ENCODE peak calls at places on chromosomes 2 and 18, in five cellular contexts. G is cardiac muscle cell; T is stimulated activated CD4-positive, alpha-beta T cell treated with anti-CD3 and anti-CD28 coated beads, Interleukin-1b, Interleukin-23, amount 100 ng/mL, for 1 hour; P is nucleus accumbens; O is hippocampal formation. E is an unnamed sample.

GRCh38 chr2:203594541-203594940 is 59.4 kb upstream of the RAPH1 start:
- DNase-seq in G (peak; percentile 54), T (no peak), P (no peak), O (no peak), E (no peak)

GRCh38 chr18:10059610-10060468 is 146.0 kb downstream of the VAPA start:
- DNase-seq in G (peak; percentile 46), T (no peak), P (no peak), O (peak; percentile 38), E (no peak)

GRCh38 chr2:147030966-147031760 is 813.7 kb upstream of the ACVR2A start:
- DNase-seq in G (peak; percentile 52), T (no peak), P (no peak), O (no peak), E (no peak)

GRCh38 chr2:45678791-45679348 is 27.4 kb downstream of the PRKCE start:
- DNase-seq in G (no peak), T (no peak), P (no peak), O (no peak), E (no peak)

GRCh38 chr2:84958135-84959044 is 12.6 kb upstream of the KCMF1 start:
- DNase-seq in G (peak; percentile 76), T (no peak), P (no peak), O (no peak), E (no peak)

GRCh38 chr18:79933765-79934164 is 17.7 kb downstream of the SLC66A2 start:
- DNase-seq in G (peak; percentile 50), T (no peak), P (no peak), O (no peak), E (no peak)

GRCh38 chr18:75802681-75803080 is 375.2 kb upstream of the SMIM21 start:
- DNase-seq in G (no peak), T (no peak), P (no peak), O (no peak), E (no peak)

GRCh38 chr2:111618577-111618930 is 265.4 kb downstream of the ANAPC1 start:
- DNase-seq in G (no peak), T (no peak), P (no peak), O (no peak), E (no peak)

GRCh38 chr2:83665154-83665553 is 793.9 kb downstream of the SUCLG1 start:
- DNase-seq in G (no peak), T (no peak), P (no peak), O (no peak), E (no peak)

GRCh38 chr2:61465045-61465444 is 5.8 kb downstream of the USP34 start:
- DNase-seq in G (no peak), T (no peak), P (no peak), O (no peak), E (no peak)

GRCh38 chr2:144131042-144131441 is 388.9 kb downstream of the ZEB2 start:
- DNase-seq in G (no peak), T (no peak), P (no peak), O (no peak), E (no peak)

GRCh38 chr2:10272464-10272863 is 30.2 kb upstream of the HPCAL1 start:
- DNase-seq in G (no peak), T (no peak), P (no peak), O (no peak), E (no peak)

GRCh38 chr2:172906401-172906811 is 169.2 kb upstream of the MAP3K20 start:
- DNase-seq in G (no peak), T (no peak), P (no peak), O (no peak), E (no peak)

GRCh38 chr2:17311104-17311619 is 207.1 kb downstream of the RAD51AP2 start:
- DNase-seq in G (no peak), T (no peak), P (no peak), O (no peak), E (no peak)

GRCh38 chr2:224736227-224736626 is 20.1 kb upstream of the CCDC195 start:
- DNase-seq in G (no peak), T (no peak), P (no peak), O (no peak), E (no peak)

GRCh38 chr2:240968731-240969624 is 29.4 kb upstream of the SNED1 start:
- DNase-seq in G (no peak), T (no peak), P (no peak), O (no peak), E (no peak)

GRCh38 chr2:241816431-241817121 is 7.6 kb downstream of the NEU4 start:
- DNase-seq in G (no peak), T (no peak), P (no peak), O (no peak), E (no peak)

GRCh38 chr2:224881846-224882245 is 160.4 kb downstream of the DOCK10 start:
- DNase-seq in G (no peak), T (no peak), P (no peak), O (no peak), E (no peak)

GRCh38 chr2:120791961-120792295 is 56.3 kb downstream of the GLI2 start:
- DNase-seq in G (no peak), T (no peak), P (no peak), O (no peak), E (no peak)

GRCh38 chr18:3037423-3037915 is 24.5 kb upstream of the LPIN2 start:
- DNase-seq in G (peak; percentile 79), T (no peak), P (no peak), O (no peak), E (no peak)

GRCh38 chr2:238069021-238069709 is 8.4 kb downstream of the SCLY start:
- DNase-seq in G (no peak), T (no peak), P (no peak), O (no peak), E (no peak)

GRCh38 chr2:17162721-17163120 is 355.5 kb downstream of the RAD51AP2 start:
- DNase-seq in G (no peak), T (no peak), P (no peak), O (no peak), E (no peak)